ENCODE peak calls at places on chromosomes 1 and 21, in five cellular contexts. One of them, this sample, is unnamed.

GRCh38 chr1:21508580-21509350 is 458 bp upstream of the ALPL start:
- DNase-seq in HepG2: no peak
- DNase-seq in H1: peak; percentile 67
- DNase-seq in GM12878: no peak
- DNase-seq in NT2/D1: peak; percentile 66
- DNase-seq in this sample: peak; percentile 91

GRCh38 chr1:246281639-246282038 is 225.4 kb downstream of the SMYD3 start:
- DNase-seq in NT2/D1: no peak
- DNase-seq in HepG2: peak; percentile 63
- DNase-seq in GM12878: no peak
- DNase-seq in H1: no peak
- DNase-seq in this sample: no peak

GRCh38 chr1:7948950-7949349 is 8.3 kb upstream of the TNFRSF9 start:
- DNase-seq in HepG2: no peak
- DNase-seq in H1: no peak
- DNase-seq in GM12878: no peak
- DNase-seq in NT2/D1: no peak
- DNase-seq in this sample: no peak

GRCh38 chr1:4422496-4423289 is 231.7 kb upstream of the AJAP1 start:
- DNase-seq in HepG2: no peak
- DNase-seq in H1: no peak
- DNase-seq in NT2/D1: peak; percentile 16
- DNase-seq in GM12878: no peak
- DNase-seq in this sample: no peak

GRCh38 chr1:6121651-6122370 is 58.3 kb downstream of the CHD5 start:
- DNase-seq in GM12878: no peak
- DNase-seq in H1: no peak
- DNase-seq in HepG2: no peak
- DNase-seq in NT2/D1: no peak
- DNase-seq in this sample: no peak

GRCh38 chr1:243903904-243904303 is 53.9 kb upstream of the AKT3 start:
- DNase-seq in GM12878: no peak
- DNase-seq in HepG2: no peak
- DNase-seq in NT2/D1: no peak
- DNase-seq in H1: no peak
- DNase-seq in this sample: no peak

GRCh38 chr1:21655748-21656147 is 13.4 kb downstream of the RAP1GAP start:
- DNase-seq in GM12878: no peak
- DNase-seq in H1: peak; percentile 44
- DNase-seq in NT2/D1: peak; percentile 44
- DNase-seq in HepG2: peak; percentile 33
- DNase-seq in this sample: peak; percentile 44

GRCh38 chr1:169024800-169025253 is 81.7 kb upstream of the ATP1B1 start:
- DNase-seq in GM12878: peak; percentile 92
- DNase-seq in H1: no peak
- DNase-seq in HepG2: no peak
- DNase-seq in NT2/D1: no peak
- DNase-seq in this sample: no peak

GRCh38 chr1:216064643-216065042 is 358.6 kb downstream of the USH2A start:
- DNase-seq in H1: no peak
- DNase-seq in HepG2: no peak
- DNase-seq in NT2/D1: no peak
- DNase-seq in GM12878: no peak
- DNase-seq in this sample: no peak

GRCh38 chr21:31107151-31107785 is 69.0 kb upstream of the KRTAP19-8 start:
- DNase-seq in H1: no peak
- DNase-seq in NT2/D1: no peak
- DNase-seq in HepG2: no peak
- DNase-seq in GM12878: no peak
- DNase-seq in this sample: no peak

GRCh38 chr1:225597926-225598575 is 54.9 kb downstream of the ENAH start:
- DNase-seq in H1: no peak
- DNase-seq in HepG2: no peak
- DNase-seq in GM12878: no peak
- DNase-seq in NT2/D1: no peak
- DNase-seq in this sample: no peak

DNA sequence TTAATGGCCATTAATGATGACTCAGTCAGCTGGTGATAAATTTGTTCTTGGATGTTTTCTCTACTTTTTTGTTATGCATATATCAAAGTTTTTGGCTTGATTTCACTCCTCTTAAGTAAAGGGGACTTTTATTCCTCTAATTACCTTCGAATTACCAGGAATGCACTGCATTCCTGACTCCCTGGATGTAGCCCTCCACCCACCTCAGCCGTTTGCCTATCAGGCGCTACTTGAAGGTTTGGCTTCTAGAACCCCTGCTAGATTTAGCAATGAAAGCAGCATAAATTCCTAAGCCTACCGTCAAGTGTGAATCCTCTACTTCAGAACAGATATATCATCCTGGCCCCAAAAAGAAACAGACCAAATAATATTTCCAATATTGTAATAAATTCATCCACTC is 387.8 kb upstream of the ADGRL2 start:
- DNase-seq in GM12878: no peak
- DNase-seq in H1: peak; percentile 19
- DNase-seq in HepG2: no peak
- DNase-seq in NT2/D1: no peak
- DNase-seq in this sample: no peak
- TF ChIP-seq SUZ12 in GM12878: no peak
- TF ChIP-seq SUZ12 in H1: no peak
- TF ChIP-seq SUZ12 in HepG2: no peak
- TF ChIP-seq SUZ12 in NT2/D1: no peak
- TF ChIP-seq SUZ12 in this sample: no peak

DNA sequence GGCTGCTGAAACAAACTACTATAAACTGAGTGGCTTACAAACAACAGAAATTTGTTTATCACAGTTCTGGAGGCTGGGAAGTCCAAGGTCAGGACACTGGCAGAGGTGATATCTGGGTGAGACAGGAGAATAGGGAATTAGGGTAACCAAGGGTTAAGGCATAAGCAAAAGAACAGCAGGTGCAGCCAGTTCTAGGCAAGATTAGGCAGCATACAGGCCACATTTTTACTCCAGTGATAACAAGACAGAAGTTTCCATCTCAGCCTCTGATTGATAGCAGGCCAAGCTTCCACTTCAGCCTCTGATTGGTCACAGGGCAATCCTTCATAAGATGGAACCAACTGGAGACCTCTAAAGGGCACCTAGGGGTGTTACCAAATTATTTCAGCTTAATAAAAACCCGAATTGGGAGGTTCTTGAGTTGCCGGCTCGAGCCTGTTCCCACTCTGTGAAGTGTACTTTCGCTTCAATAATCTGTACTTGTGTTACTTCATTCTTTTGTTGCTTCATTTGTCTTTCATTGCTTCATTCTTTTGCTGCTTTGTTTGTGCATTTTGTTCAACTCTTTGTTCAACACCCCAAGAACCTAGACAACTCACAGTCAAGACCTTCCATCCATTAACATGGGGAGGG is 185.7 kb downstream of the TOMM20 start:
- DNase-seq in HepG2: no peak
- DNase-seq in GM12878: no peak
- DNase-seq in NT2/D1: no peak
- DNase-seq in H1: no peak
- DNase-seq in this sample: no peak
- TF ChIP-seq SUZ12 in HepG2: no peak
- TF ChIP-seq SUZ12 in GM12878: no peak
- TF ChIP-seq SUZ12 in NT2/D1: no peak
- TF ChIP-seq SUZ12 in H1: no peak
- TF ChIP-seq SUZ12 in this sample: no peak

DNA sequence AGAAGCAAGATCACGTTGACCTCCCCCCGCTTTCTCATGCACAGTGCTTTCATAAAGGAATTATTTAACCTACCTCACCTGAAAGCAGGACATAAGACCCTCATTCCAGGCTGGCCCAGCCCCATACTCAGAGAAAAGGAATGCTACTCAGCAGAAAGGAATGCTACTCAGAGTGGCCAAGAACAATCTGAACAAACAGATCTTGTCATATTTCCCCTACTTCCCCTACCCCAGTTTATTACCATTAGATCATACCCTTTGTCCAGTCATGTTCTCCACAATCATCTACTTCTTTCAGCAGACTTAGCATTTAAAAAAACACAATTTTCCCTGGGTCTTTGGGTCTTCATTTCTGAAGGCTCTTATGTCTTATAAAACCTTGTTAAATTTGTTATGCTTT is 89.8 kb downstream of the SLC16A1 start:
- DNase-seq in H1: no peak
- DNase-seq in NT2/D1: no peak
- DNase-seq in GM12878: no peak
- DNase-seq in HepG2: no peak
- DNase-seq in this sample: no peak
- TF ChIP-seq SUZ12 in H1: no peak
- TF ChIP-seq SUZ12 in NT2/D1: no peak
- TF ChIP-seq SUZ12 in GM12878: no peak
- TF ChIP-seq SUZ12 in HepG2: no peak
- TF ChIP-seq SUZ12 in this sample: no peak

DNA sequence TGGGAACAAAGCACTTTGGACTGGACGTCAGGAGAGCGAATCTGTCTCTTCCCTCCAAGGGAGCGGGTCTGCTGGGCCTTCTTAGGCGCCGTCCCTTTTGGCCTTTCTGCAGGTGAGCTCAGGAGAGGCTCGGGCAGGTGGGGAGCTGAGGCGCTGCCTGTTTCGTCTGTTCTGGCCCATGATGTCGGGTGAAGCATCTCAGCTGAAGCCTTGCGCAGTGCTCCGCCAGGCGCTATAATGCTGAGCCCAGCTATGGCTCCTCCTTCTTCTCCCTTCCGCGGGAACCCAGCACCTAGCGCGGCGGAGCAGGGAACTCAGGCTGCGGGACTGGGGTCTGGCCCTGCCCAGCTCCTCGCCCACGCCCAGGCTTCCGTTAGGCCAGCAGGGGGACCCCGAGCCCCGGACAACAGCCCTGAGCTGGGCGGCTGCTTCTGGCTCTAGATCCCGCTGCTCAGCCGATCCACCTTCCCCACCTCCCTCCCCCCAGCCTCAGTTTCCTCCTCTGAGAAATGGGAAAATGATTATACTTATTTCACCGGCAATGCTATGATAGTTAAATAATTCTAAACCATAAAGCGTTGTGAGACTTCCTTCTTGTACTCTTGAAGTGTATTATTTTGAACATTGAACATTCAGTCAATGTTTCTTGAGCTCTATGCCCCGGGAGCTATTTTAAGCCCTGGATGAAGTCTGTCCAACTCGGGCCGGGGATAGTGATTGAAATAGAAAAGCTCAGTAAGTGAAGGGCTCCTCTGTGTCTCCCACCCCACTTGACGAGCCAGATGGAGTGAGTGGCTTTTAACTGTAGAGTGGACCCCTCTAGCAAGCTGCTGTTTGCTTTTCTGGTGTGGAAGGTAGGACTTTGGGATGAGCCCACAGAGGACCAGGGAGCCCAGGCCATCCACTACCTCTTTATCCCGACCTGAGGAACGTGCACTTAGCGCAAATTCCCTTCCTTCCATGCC is 9.6 kb upstream of the ADORA1 start:
- DNase-seq in GM12878: no peak
- DNase-seq in NT2/D1: peak; percentile 94
- DNase-seq in HepG2: peak; percentile 30
- DNase-seq in H1: peak; percentile 76
- DNase-seq in this sample: peak; percentile 96
- TF ChIP-seq SUZ12 in GM12878: no peak
- TF ChIP-seq SUZ12 in NT2/D1: no peak
- TF ChIP-seq SUZ12 in HepG2: no peak
- TF ChIP-seq SUZ12 in H1: no peak
- TF ChIP-seq SUZ12 in this sample: no peak

GRCh38 chr1:48493970-48494769 is 22.2 kb upstream of the SPATA6 start:
- DNase-seq in HepG2: peak; percentile 89
- DNase-seq in H1: no peak
- DNase-seq in GM12878: no peak
- DNase-seq in NT2/D1: no peak
- DNase-seq in this sample: peak; percentile 39
- TF ChIP-seq SUZ12 in HepG2: no peak
- TF ChIP-seq SUZ12 in H1: no peak
- TF ChIP-seq SUZ12 in GM12878: no peak
- TF ChIP-seq SUZ12 in NT2/D1: no peak
- TF ChIP-seq SUZ12 in this sample: no peak

GRCh38 chr1:100530141-100530540 is 7.8 kb upstream of the GPR88 start:
- DNase-seq in GM12878: no peak
- DNase-seq in HepG2: no peak
- DNase-seq in NT2/D1: no peak
- DNase-seq in H1: no peak
- DNase-seq in this sample: no peak

GRCh38 chr1:100526894-100527293 is 11.0 kb upstream of the GPR88 start:
- DNase-seq in GM12878: no peak
- DNase-seq in HepG2: no peak
- DNase-seq in H1: no peak
- DNase-seq in NT2/D1: no peak
- DNase-seq in this sample: no peak

GRCh38 chr1:100528861-100529260 is 9.1 kb upstream of the GPR88 start:
- DNase-seq in NT2/D1: no peak
- DNase-seq in HepG2: no peak
- DNase-seq in GM12878: no peak
- DNase-seq in H1: no peak
- DNase-seq in this sample: no peak

GRCh38 chr1:100532645-100533044 is 5.3 kb upstream of the GPR88 start:
- DNase-seq in NT2/D1: no peak
- DNase-seq in GM12878: no peak
- DNase-seq in H1: no peak
- DNase-seq in HepG2: no peak
- DNase-seq in this sample: no peak

DNA sequence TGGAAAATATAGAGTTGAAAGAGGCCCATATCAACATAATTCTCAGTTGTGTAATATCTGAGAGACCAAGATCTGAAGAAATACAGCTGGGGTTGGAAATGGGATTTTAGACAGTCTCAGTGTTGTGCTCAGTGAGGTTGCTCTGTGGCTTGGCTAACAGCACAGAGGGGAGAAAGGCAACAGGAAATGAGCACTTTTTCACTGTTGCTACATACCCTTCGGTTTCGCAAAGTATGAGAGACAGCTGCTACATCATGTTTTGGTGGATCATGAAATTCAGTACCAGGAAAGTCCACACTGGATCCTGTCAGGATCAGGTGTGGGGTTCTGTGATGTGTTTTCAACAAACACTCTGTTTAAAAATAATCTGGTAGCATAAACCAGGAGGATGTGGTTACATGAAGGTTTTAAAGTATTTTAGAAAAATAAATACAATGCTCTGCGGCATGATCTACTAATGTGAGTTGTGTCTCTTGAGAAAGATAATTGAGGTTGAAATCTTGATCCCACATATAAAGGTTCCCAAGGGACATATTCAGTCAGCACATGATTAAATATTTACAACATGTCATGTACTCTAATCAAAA is 6.9 kb upstream of the GPR88 start:
- DNase-seq in GM12878: peak; percentile 40
- DNase-seq in HepG2: no peak
- DNase-seq in H1: no peak
- DNase-seq in NT2/D1: no peak
- DNase-seq in this sample: no peak
- TF ChIP-seq SUZ12 in GM12878: no peak
- TF ChIP-seq SUZ12 in HepG2: no peak
- TF ChIP-seq SUZ12 in H1: no peak
- TF ChIP-seq SUZ12 in NT2/D1: no peak
- TF ChIP-seq SUZ12 in this sample: no peak